ENCODE peak calls at places on chromosomes 5 and 9, in five cellular contexts. X is PC-9, C is uterus, M is cardiac fibroblast, Y is GM23338. H is an unnamed sample.
A peak's percentile ranks its signal among the peaks of the same experiment; 100 is the strongest.

GRCh38 chr9:128004011-128004604 is 23.3 kb upstream of the EEIG1 start:
- DNase-seq in X (no peak), C (no peak), Y (no peak), M (no peak), H (no peak)

GRCh38 chr5:139844472-139845145 is 49.0 kb downstream of the PSD2 start:
- DNase-seq in Y (peak; percentile 95), C (peak; percentile 57), M (peak; percentile 77), X (peak; percentile 48), H (peak; percentile 84)

GRCh38 chr5:151733727-151734408 is 24.6 kb downstream of the ATOX1 start:
- DNase-seq in X (no peak), C (no peak), M (no peak), Y (no peak), H (no peak)

GRCh38 chr5:143213851-143214363 is 189.6 kb downstream of the NR3C1 start:
- DNase-seq in X (no peak), M (no peak), C (no peak), Y (no peak), H (no peak)

GRCh38 chr9:127154390-127155191 is 32.2 kb upstream of the ANGPTL2 start:
- DNase-seq in Y (no peak), X (no peak), C (peak; percentile 47), M (peak; percentile 82), H (peak; percentile 62)

GRCh38 chr9:89177401-89178161 is 1.0 kb downstream of the SHC3 start:
- DNase-seq in M (peak; percentile 39), Y (peak; percentile 67), C (no peak), X (peak; percentile 39), H (no peak)

GRCh38 chr5:180860273-180860886 is 696 bp downstream of the ZFP62 start:
- DNase-seq in C (no peak), Y (peak; percentile 84), M (peak; percentile 16), X (no peak), H (no peak)

GRCh38 chr5:128274441-128274840 is 190.9 kb downstream of the SLC12A2 start:
- DNase-seq in Y (no peak), X (no peak), C (no peak), M (no peak), H (no peak)

GRCh38 chr9:108680946-108681345 is 174.8 kb downstream of the ACTL7B start:
- DNase-seq in C (no peak), Y (no peak), M (no peak), X (no peak), H (no peak)

GRCh38 chr9:107068581-107068980 is 205.6 kb downstream of the ZNF462 start:
- DNase-seq in Y (no peak), M (no peak), C (no peak), X (no peak), H (no peak)

GRCh38 chr9:110797611-110798010 is 129.0 kb downstream of the MUSK start:
- DNase-seq in X (no peak), Y (no peak), M (peak; percentile 83), C (no peak), H (no peak)

GRCh38 chr9:113669523-113670115 is 206.1 kb downstream of the RGS3 start:
- DNase-seq in X (no peak), M (peak; percentile 54), Y (no peak), C (no peak), H (no peak)

GRCh38 chr9:128271112-128271511 is 4.7 kb downstream of the GOLGA2 start:
- DNase-seq in M (no peak), X (peak; percentile 86), C (no peak), Y (no peak), H (no peak)

GRCh38 chr5:88833371-88834107 is 49.4 kb downstream of the MEF2C start:
- DNase-seq in X (no peak), C (peak; percentile 63), Y (peak; percentile 24), M (peak; percentile 87), H (peak; percentile 67)

GRCh38 chr5:348726-349125 is 27.2 kb downstream of the AHRR start:
- DNase-seq in Y (no peak), X (no peak), M (no peak), C (no peak), H (no peak)

GRCh38 chr5:160187091-160187490 is 42.2 kb upstream of the FABP6 start:
- DNase-seq in M (no peak), X (no peak), Y (peak; percentile 44), C (no peak), H (no peak)

GRCh38 chr9:23825700-23826099 is 340 bp downstream of the ELAVL2 start:
- DNase-seq in C (no peak), X (no peak), M (no peak), Y (no peak), H (no peak)

DNA sequence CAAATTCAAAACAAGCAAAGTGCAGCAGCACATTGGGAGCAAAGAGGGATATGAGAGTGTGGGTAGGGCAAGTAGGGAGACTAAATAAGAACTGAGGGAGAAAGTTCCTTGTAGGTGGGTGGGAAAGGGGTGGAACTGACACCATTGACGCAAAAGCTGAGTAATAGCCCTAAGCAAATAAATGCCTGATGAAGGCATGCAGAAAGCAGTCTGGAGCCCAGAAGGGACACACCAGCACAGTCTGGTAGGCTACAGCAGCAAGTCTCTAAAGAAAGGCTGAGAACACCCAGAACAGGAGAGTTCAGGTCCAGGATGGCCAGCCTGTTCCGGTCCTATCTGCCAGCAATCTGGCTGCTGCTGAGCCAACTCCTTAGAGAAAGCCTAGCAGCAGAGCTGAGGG is at the start of gene INSL4:
- DNase-seq in X (peak; percentile 8), C (no peak), M (peak; percentile 33), Y (no peak), H (no peak)
- H3K4me3 ChIP-seq in X (no peak within 1 kb of the TSS), C (no peak within 1 kb of the TSS), M (no peak within 1 kb of the TSS), Y (no peak within 1 kb of the TSS), H (no peak within 1 kb of the TSS)

DNA sequence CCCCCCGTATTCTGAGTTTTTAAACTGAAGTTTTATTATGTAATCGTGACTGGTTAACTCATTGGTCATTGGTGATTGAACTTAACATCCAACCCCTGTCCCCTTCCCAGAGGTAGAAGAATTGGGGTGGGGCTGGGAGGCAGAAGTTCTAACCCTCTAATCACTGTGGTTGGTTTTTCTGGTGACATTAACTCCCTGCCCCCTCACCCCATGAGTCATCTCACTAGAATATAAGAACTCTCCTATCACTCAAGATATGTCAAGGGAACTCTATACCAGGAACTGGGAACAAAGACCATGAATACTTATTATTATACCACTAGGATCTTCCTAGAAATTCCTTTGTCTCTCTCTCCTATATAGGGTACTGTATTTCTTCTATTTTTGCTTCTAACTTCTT is 52.3 kb upstream of the CAVIN4 start:
- DNase-seq in M (no peak), C (no peak), Y (no peak), X (no peak), H (no peak)
- H3K4me3 ChIP-seq in M (no peak overlapping the region), C (no peak overlapping the region), Y (no peak overlapping the region), X (no peak overlapping the region), H (no peak overlapping the region)

GRCh38 chr9:132977626-132978450 is 656 bp upstream of the GFI1B start:
- DNase-seq in M (peak; percentile 59), Y (peak; percentile 84), C (peak; percentile 19), X (peak; percentile 70), H (no peak)
- H3K4me3 ChIP-seq in M (no peak overlapping the region), Y (peak overlapping the region; percentile 46), C (no peak overlapping the region), X (no peak overlapping the region), H (peak overlapping the region; percentile 20)

GRCh38 chr5:177473461-177473991 is at the start of gene DBN1:
- DNase-seq in Y (peak; percentile 80), X (no peak), C (no peak), M (peak; percentile 48), H (no peak)
- H3K4me3 ChIP-seq in Y (peak within 1 kb of the TSS; percentile 97), X (peak within 1 kb of the TSS; percentile 79), C (peak within 1 kb of the TSS; percentile 54), M (peak within 1 kb of the TSS; percentile 91), H (peak within 1 kb of the TSS; percentile 79)

GRCh38 chr5:134430001-134430569 is 18.4 kb upstream of the CDKN2AIPNL start:
- DNase-seq in M (no peak), X (no peak), C (no peak), Y (peak; percentile 78), H (no peak)
- H3K4me3 ChIP-seq in M (no peak overlapping the region), X (no peak overlapping the region), C (no peak overlapping the region), Y (peak overlapping the region; percentile 41), H (no peak overlapping the region)

DNA sequence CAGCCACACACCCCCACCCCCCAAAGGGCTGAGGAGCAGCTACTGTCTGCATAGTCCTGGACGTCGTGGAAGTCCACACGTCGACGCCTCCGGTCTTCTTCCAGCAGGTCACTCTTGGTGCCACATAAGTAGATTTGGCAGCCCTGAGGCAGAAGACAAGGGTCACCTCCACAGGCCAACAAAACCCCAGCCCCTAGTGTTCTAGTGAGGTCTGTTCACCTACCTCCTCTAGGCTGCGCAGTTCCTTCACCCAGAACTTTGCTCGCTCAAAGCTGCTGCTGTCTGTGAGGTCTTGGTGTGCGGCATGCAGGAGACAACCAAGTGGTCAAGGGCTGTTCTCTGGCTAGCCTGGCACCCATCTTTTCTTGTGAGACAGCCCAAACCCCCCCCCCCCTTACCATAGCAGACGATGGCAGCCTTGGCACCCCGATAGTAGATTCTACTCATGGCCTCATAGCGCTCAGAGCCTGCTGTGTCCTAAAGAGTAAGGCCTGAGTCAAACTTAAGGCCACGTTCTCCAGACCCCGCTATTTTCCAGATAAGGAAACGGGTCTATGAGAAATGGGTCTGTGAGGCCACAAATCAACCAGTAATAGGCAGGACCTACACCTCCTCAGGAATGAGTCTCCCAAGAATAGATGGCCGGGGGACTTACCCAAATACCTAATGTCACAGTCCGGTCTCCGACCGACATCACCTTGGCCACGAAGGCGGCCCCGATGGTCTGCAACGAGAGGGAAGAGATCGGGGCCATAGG is 987 bp downstream of the RAB24 start:
- DNase-seq in Y (peak; percentile 56), M (peak; percentile 17), X (no peak), C (no peak), H (no peak)
- H3K4me3 ChIP-seq in Y (peak overlapping the region; percentile 99), M (peak overlapping the region; percentile 92), X (peak overlapping the region; percentile 100), C (peak overlapping the region; percentile 85), H (peak overlapping the region; percentile 98)

GRCh38 chr5:147203208-147203607 is 31.6 kb upstream of the STK32A start:
- DNase-seq in Y (no peak), C (no peak), M (no peak), X (no peak), H (no peak)
- H3K4me3 ChIP-seq in Y (no peak overlapping the region), C (no peak overlapping the region), M (no peak overlapping the region), X (no peak overlapping the region), H (no peak overlapping the region)

H was measured in dorsolateral prefrontal cortex.